ENCODE peak calls at places on chromosomes 6 and 20, in seven cellular contexts. One of them, this sample, is unnamed.

GRCh38 chr6:111057074-111057752 is 30.1 kb upstream of the SLC16A10 start:
- DNase-seq in Peyer's patch: no peak
- DNase-seq in cardiac fibroblast: peak
- DNase-seq in GM12878: no peak
- DNase-seq in cardiac muscle cell: peak
- DNase-seq in tibial artery: no peak
- DNase-seq in RWPE1: peak
- DNase-seq in this sample: no peak

GRCh38 chr20:63212792-63213191 is 3.1 kb downstream of the YTHDF1 start:
- DNase-seq in Peyer's patch: no peak
- DNase-seq in cardiac fibroblast: no peak
- DNase-seq in GM12878: no peak
- DNase-seq in cardiac muscle cell: no peak
- DNase-seq in tibial artery: no peak
- DNase-seq in RWPE1: peak
- DNase-seq in this sample: no peak

GRCh38 chr6:147675281-147675680 is 166.8 kb downstream of the SAMD5 start:
- DNase-seq in Peyer's patch: no peak
- DNase-seq in cardiac fibroblast: peak
- DNase-seq in GM12878: no peak
- DNase-seq in cardiac muscle cell: peak
- DNase-seq in tibial artery: no peak
- DNase-seq in RWPE1: peak
- DNase-seq in this sample: no peak

GRCh38 chr20:62675156-62675871 is 33.0 kb downstream of the SLCO4A1 start:
- DNase-seq in Peyer's patch: no peak
- DNase-seq in cardiac fibroblast: no peak
- DNase-seq in GM12878: no peak
- DNase-seq in cardiac muscle cell: peak
- DNase-seq in tibial artery: no peak
- DNase-seq in RWPE1: no peak
- DNase-seq in this sample: no peak

GRCh38 chr6:145866449-145867401 is 52.1 kb upstream of the FBXO30 start:
- DNase-seq in Peyer's patch: no peak
- DNase-seq in cardiac fibroblast: no peak
- DNase-seq in GM12878: no peak
- DNase-seq in cardiac muscle cell: no peak
- DNase-seq in tibial artery: no peak
- DNase-seq in RWPE1: no peak
- DNase-seq in this sample: no peak

GRCh38 chr20:44218441-44218840 is 7.9 kb upstream of the OSER1 start:
- DNase-seq in Peyer's patch: no peak
- DNase-seq in cardiac fibroblast: no peak
- DNase-seq in GM12878: no peak
- DNase-seq in cardiac muscle cell: no peak
- DNase-seq in tibial artery: no peak
- DNase-seq in RWPE1: no peak
- DNase-seq in this sample: no peak

GRCh38 chr20:63103402-63104311 is 96.9 kb upstream of the BHLHE23 start:
- DNase-seq in Peyer's patch: no peak
- DNase-seq in cardiac fibroblast: no peak
- DNase-seq in GM12878: no peak
- DNase-seq in cardiac muscle cell: peak
- DNase-seq in tibial artery: no peak
- DNase-seq in RWPE1: no peak
- DNase-seq in this sample: no peak

GRCh38 chr6:45697605-45698004 is 318.1 kb downstream of the CLIC5 start:
- DNase-seq in Peyer's patch: no peak
- DNase-seq in cardiac fibroblast: peak
- DNase-seq in GM12878: no peak
- DNase-seq in cardiac muscle cell: peak
- DNase-seq in tibial artery: no peak
- DNase-seq in RWPE1: peak
- DNase-seq in this sample: no peak

GRCh38 chr6:106446983-106447382 is 86.5 kb downstream of the CRYBG1 start:
- DNase-seq in Peyer's patch: no peak
- DNase-seq in cardiac fibroblast: no peak
- DNase-seq in GM12878: no peak
- DNase-seq in cardiac muscle cell: no peak
- DNase-seq in tibial artery: no peak
- DNase-seq in RWPE1: no peak
- DNase-seq in this sample: no peak

GRCh38 chr20:10501377-10501776 is 66.3 kb downstream of the SLX4IP start:
- DNase-seq in Peyer's patch: no peak
- DNase-seq in cardiac fibroblast: no peak
- DNase-seq in GM12878: no peak
- DNase-seq in cardiac muscle cell: peak
- DNase-seq in tibial artery: no peak
- DNase-seq in RWPE1: no peak
- DNase-seq in this sample: no peak

GRCh38 chr6:144528605-144529425 is 243.7 kb downstream of the UTRN start:
- DNase-seq in Peyer's patch: no peak
- DNase-seq in cardiac fibroblast: peak
- DNase-seq in GM12878: no peak
- DNase-seq in cardiac muscle cell: peak
- DNase-seq in tibial artery: no peak
- DNase-seq in RWPE1: no peak
- DNase-seq in this sample: no peak

GRCh38 chr20:9147553-9148024 is 78.7 kb downstream of the PLCB4 start:
- DNase-seq in Peyer's patch: no peak
- DNase-seq in cardiac fibroblast: peak
- DNase-seq in GM12878: no peak
- DNase-seq in cardiac muscle cell: peak
- DNase-seq in tibial artery: no peak
- DNase-seq in RWPE1: no peak
- DNase-seq in this sample: no peak

GRCh38 chr6:109424946-109425345 is 15.5 kb downstream of the PPIL6 start:
- DNase-seq in Peyer's patch: no peak
- DNase-seq in cardiac fibroblast: no peak
- DNase-seq in GM12878: no peak
- DNase-seq in cardiac muscle cell: peak
- DNase-seq in tibial artery: no peak
- DNase-seq in RWPE1: no peak
- DNase-seq in this sample: no peak

GRCh38 chr6:3665608-3666007 is 85.9 kb downstream of the PXDC1 start:
- DNase-seq in Peyer's patch: no peak
- DNase-seq in cardiac fibroblast: no peak
- DNase-seq in GM12878: no peak
- DNase-seq in cardiac muscle cell: no peak
- DNase-seq in tibial artery: no peak
- DNase-seq in RWPE1: no peak
- DNase-seq in this sample: no peak

DNA sequence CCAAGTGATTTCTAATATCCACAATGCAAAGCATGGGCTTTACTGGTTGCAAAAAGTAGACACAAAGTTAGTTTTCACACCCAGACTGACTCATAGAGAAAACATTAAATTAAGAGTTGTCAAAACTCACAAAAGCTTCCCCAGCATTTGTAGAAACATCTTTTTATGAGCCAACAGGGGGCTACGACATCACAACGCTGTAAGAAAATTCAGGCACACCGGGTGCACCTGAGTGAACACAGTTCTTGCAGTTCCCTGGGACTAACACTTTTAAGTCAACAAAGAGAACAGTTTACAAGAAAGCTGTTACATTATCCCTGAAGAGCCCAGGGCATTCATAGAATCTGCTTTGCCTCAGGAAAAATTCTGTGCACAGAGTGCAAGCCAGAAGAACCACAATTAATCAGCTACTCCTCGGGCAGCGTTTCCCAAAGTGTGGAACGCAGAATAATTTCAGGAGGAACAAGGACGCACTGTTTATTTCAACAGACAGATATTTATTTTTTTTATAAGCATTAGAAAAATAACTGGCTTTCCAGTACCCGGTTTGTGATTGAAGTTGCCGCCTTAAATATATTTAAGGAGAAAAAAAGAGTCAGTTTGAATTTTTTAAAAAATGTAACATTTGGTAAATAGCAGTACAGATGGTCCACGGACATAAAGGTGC is 1.2 kb downstream of the NCOA5 start:
- DNase-seq in Peyer's patch: no peak
- DNase-seq in cardiac fibroblast: peak
- DNase-seq in GM12878: no peak
- DNase-seq in cardiac muscle cell: peak
- DNase-seq in tibial artery: no peak
- DNase-seq in RWPE1: peak
- DNase-seq in this sample: no peak
- TF ChIP-seq CTCF in Peyer's patch: no peak
- TF ChIP-seq CTCF in cardiac fibroblast: no peak
- TF ChIP-seq CTCF in GM12878: no peak
- TF ChIP-seq CTCF in cardiac muscle cell: no peak
- TF ChIP-seq CTCF in tibial artery: no peak
- TF ChIP-seq CTCF in RWPE1: no peak
- TF ChIP-seq CTCF in this sample: no peak

GRCh38 chr20:3797592-3798404 is 1.7 kb downstream of the CDC25B start:
- DNase-seq in Peyer's patch: no peak
- DNase-seq in cardiac fibroblast: no peak
- DNase-seq in GM12878: no peak
- DNase-seq in cardiac muscle cell: no peak
- DNase-seq in tibial artery: no peak
- DNase-seq in RWPE1: peak
- DNase-seq in this sample: no peak

GRCh38 chr20:3797226-3797545 is 1.1 kb downstream of the CDC25B start:
- DNase-seq in Peyer's patch: no peak
- DNase-seq in cardiac fibroblast: no peak
- DNase-seq in GM12878: no peak
- DNase-seq in cardiac muscle cell: no peak
- DNase-seq in tibial artery: no peak
- DNase-seq in RWPE1: no peak
- DNase-seq in this sample: no peak

GRCh38 chr20:3798405-3798768 is 2.3 kb downstream of the CDC25B start:
- DNase-seq in Peyer's patch: no peak
- DNase-seq in cardiac fibroblast: no peak
- DNase-seq in GM12878: no peak
- DNase-seq in cardiac muscle cell: no peak
- DNase-seq in tibial artery: no peak
- DNase-seq in RWPE1: no peak
- DNase-seq in this sample: no peak

GRCh38 chr20:3800256-3800877 is 4.3 kb downstream of the CDC25B start:
- DNase-seq in Peyer's patch: no peak
- DNase-seq in cardiac fibroblast: no peak
- DNase-seq in GM12878: no peak
- DNase-seq in cardiac muscle cell: no peak
- DNase-seq in tibial artery: no peak
- DNase-seq in RWPE1: no peak
- DNase-seq in this sample: no peak

DNA sequence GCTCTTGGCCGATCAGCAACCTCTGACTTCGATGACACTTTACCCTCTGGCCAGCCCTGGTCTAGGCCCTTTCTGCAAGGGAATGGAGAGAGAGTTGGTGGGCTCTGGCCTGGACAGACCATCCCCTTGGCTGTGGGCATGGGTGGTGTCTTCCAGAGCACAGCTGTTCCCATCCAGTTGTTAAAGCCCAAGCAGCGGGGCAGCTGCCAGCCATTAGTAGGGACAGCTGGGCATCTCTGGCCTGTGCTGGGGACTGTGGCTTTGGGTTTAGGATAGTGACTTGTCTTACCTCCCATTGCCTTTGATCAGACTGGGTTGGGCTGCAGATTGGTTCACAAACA is 2.8 kb downstream of the CDC25B start:
- DNase-seq in Peyer's patch: no peak
- DNase-seq in cardiac fibroblast: no peak
- DNase-seq in GM12878: no peak
- DNase-seq in cardiac muscle cell: no peak
- DNase-seq in tibial artery: no peak
- DNase-seq in RWPE1: no peak
- DNase-seq in this sample: no peak
- TF ChIP-seq CTCF in Peyer's patch: no peak
- TF ChIP-seq CTCF in cardiac fibroblast: no peak
- TF ChIP-seq CTCF in GM12878: no peak
- TF ChIP-seq CTCF in cardiac muscle cell: no peak
- TF ChIP-seq CTCF in tibial artery: no peak
- TF ChIP-seq CTCF in RWPE1: no peak
- TF ChIP-seq CTCF in this sample: no peak

DNA sequence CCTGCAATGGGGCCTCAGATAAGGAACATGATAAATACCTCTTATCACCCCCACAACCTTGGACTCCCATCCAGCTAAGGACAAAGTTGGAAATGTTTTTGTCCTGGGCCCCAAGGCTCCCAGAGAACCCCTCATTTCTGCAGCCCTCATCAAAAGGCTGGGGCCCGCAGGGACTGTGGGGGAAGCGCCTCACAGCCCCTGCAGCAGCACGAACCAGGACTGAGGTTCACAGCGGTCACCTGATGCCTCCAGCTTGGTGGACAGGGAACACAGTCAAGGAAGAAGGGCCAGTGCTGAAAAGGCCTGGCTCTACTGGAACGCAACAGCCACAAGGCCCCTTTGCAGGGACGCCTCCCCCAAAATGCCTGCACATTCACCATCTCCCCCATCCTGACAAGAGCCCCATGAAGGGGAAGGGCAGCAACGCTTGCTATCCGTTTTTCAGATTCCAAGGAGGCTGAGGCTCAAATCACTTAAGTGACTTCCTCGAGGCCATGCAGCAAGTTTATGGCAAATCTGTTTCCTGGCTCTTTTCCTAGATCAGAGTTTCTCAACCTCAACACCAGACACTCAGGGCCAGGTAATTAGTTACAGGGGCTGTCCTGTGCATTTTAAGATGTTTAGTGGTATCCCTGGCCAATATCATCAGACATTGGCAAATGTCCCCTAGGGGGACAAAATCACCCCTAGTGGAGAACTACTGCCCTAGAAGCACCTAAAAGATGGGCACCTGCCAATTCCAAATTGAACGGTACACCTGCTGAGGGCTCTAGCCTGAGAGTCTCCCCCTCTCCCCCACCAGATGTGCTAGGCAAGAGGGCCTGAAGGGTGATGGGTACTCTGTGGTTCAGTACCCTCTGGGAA is 10.5 kb downstream of the TFEB start:
- DNase-seq in Peyer's patch: no peak
- DNase-seq in cardiac fibroblast: no peak
- DNase-seq in GM12878: no peak
- DNase-seq in cardiac muscle cell: no peak
- DNase-seq in tibial artery: no peak
- DNase-seq in RWPE1: no peak
- DNase-seq in this sample: no peak
- TF ChIP-seq CTCF in Peyer's patch: no peak
- TF ChIP-seq CTCF in cardiac fibroblast: no peak
- TF ChIP-seq CTCF in GM12878: peak
- TF ChIP-seq CTCF in cardiac muscle cell: no peak
- TF ChIP-seq CTCF in tibial artery: no peak
- TF ChIP-seq CTCF in RWPE1: no peak
- TF ChIP-seq CTCF in this sample: no peak

DNA sequence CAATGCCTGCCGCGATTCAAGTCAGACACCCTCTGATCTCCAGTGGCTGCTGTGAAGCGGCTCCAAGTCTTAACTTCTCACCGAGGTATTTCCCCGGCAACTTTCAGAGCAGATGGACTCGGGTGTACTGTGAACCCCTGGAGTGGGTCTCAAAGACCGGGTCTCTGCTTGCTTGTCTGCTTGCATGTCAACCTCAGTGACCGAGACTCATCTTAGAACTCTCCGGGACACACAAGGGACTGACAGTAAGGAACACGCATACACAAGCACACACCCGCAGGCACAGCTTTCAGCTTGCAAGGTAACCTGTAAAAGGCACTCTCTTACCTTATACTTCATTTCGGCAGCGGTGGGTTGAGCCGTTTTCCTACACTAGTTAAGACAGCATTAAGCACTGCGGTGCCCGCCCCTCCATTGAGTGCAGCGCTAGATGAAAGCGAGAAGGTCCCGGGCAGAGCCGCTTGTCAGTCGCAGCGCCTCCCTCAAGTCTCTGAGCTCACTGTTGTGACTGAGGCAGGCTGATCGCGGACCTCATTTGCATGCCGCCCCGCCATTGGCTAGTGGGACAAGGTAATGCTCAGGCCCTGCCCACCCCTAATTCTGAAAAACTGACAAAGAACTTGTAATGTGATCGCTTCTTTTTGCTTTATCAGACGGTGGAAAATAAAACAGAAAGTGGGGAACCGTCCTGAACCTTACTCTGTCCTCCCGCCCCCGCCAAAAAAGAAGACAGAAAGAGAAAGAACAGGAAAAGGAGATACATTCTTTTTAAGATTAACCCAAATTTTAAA is at the start of gene NEDD9:
- DNase-seq in Peyer's patch: peak
- DNase-seq in cardiac fibroblast: peak
- DNase-seq in GM12878: peak
- DNase-seq in cardiac muscle cell: peak
- DNase-seq in tibial artery: peak
- DNase-seq in RWPE1: peak
- DNase-seq in this sample: peak
- TF ChIP-seq CTCF in Peyer's patch: no peak
- TF ChIP-seq CTCF in cardiac fibroblast: no peak
- TF ChIP-seq CTCF in GM12878: no peak
- TF ChIP-seq CTCF in cardiac muscle cell: no peak
- TF ChIP-seq CTCF in tibial artery: no peak
- TF ChIP-seq CTCF in RWPE1: no peak
- TF ChIP-seq CTCF in this sample: no peak